ENCODE peak calls at places on chromosomes 12 and 14, in ten cellular contexts. A is fibroblast of lung, T is GM12865, V is gastrocnemius medialis, R is IMR-90, L is natural killer cell, Z is AG09309, S is left lung, P is GM10248, N is AG10803. Y is an unnamed sample.

GRCh38 chr12:75137896-75138295 is 71.7 kb downstream of the KCNC2 start:
- DNase-seq in T (no peak), A (peak), P (no peak), L (no peak), Z (no peak), R (peak), V (no peak), S (no peak), N (no peak), Y (no peak)

GRCh38 chr12:66176525-66176924 is 6.7 kb upstream of the TMBIM4 start:
- DNase-seq in R (peak), V (no peak), P (no peak), N (no peak), S (no peak), T (no peak), Z (no peak), L (no peak), A (no peak), Y (no peak)

GRCh38 chr12:123242083-123242904 is 9.1 kb downstream of the MTRFR start:
- DNase-seq in T (no peak), R (peak), Z (no peak), A (no peak), S (no peak), N (no peak), V (no peak), L (no peak), P (no peak), Y (no peak)

GRCh38 chr12:121388421-121388981 is 11.4 kb upstream of the RNF34 start:
- DNase-seq in A (peak), V (no peak), P (no peak), Z (peak), R (peak), L (no peak), S (no peak), T (no peak), N (peak), Y (no peak)

GRCh38 chr12:75783093-75783877 is 248.3 kb downstream of the PHLDA1 start:
- DNase-seq in P (no peak), S (no peak), Z (no peak), N (no peak), T (no peak), V (peak), R (peak), L (no peak), A (peak), Y (no peak)

GRCh38 chr14:74567219-74567618 is 44.8 kb downstream of the LTBP2 start:
- DNase-seq in Z (no peak), S (no peak), P (no peak), R (no peak), N (no peak), A (no peak), V (no peak), L (no peak), T (no peak), Y (no peak)

GRCh38 chr14:34713681-34714319 is 593 bp downstream of the CFL2 start:
- DNase-seq in T (peak), V (peak), N (peak), A (peak), R (peak), P (peak), L (no peak), Z (no peak), S (no peak), Y (peak)

GRCh38 chr14:23569443-23570151 is 2.0 kb upstream of the AP1G2 start:
- DNase-seq in T (peak), S (peak), V (no peak), P (no peak), R (no peak), A (no peak), L (no peak), N (no peak), Z (no peak), Y (no peak)

GRCh38 chr14:100816286-100816949 is 9.5 kb upstream of the MEG3 start:
- DNase-seq in V (no peak), R (no peak), A (no peak), T (no peak), P (no peak), L (no peak), N (no peak), S (no peak), Z (no peak), Y (no peak)

GRCh38 chr14:100423421-100424010 is 100.4 kb downstream of the SLC25A47 start:
- DNase-seq in P (no peak), Z (no peak), S (no peak), V (no peak), L (no peak), A (no peak), N (no peak), T (no peak), R (no peak), Y (no peak)

GRCh38 chr12:120292411-120292660 is 633 bp upstream of the RNU4-2 start:
- DNase-seq in R (no peak), Z (no peak), T (no peak), L (no peak), V (no peak), N (no peak), A (no peak), S (no peak), P (no peak), Y (no peak)

GRCh38 chr14:61620130-61620946 is 75.0 kb upstream of the HIF1A start:
- DNase-seq in T (peak), L (no peak), R (peak), S (no peak), N (peak), V (no peak), P (no peak), Z (peak), A (peak), Y (no peak)

GRCh38 chr14:21978184-21978998 is 304.8 kb upstream of the OR4E1 start:
- DNase-seq in N (peak), Z (no peak), S (no peak), P (peak), R (peak), T (peak), A (peak), V (no peak), L (peak), Y (no peak)

GRCh38 chr12:46005151-46005797 is 14.9 kb upstream of the SCAF11 start:
- DNase-seq in V (no peak), N (peak), T (no peak), S (no peak), P (no peak), A (peak), Z (no peak), L (no peak), R (peak), Y (no peak)
- TF ChIP-seq CTCF in V (no peak), N (peak), T (no peak), S (peak), P (peak), A (peak), Z (peak), L (peak), R (peak), Y (no peak)

DNA sequence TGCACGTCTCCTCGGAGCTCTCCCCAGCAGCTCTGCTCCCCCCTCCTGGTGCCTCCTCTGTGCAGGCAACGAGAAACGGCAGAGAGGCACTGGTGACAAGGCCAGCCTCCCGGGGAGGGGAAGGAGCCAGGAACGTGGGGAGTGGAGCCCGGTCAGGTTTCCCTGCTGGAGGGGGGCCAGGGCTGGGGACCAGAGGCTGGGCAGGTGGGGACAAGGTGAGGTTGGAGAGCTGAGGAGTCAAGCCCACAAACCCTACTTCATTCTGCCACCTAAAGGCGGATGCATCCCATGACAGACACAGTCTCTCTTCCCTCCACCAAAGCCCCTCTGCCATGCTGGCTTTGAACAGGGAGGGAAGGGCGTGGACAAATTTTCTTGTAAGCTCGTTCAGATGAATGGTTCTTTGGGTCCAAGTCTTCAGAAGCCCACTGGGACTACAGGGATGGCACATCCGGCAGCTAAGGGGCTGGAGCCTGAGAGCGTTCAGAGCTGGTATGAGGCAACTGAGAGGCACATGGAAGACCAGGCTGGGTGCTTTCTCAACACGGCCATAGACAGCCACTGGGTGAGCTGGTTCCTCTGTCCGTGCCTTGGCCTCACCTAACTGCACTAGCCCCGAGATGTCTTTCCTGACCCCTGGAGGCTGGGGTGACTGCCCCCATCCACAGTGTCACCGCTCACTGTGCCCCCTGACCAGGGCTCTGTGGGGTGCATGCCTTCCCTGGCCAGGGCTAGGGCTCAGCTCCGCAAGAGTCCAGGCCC is 105.9 kb downstream of the RBM19 start:
- DNase-seq in P (no peak), A (no peak), T (no peak), N (no peak), V (no peak), Z (no peak), R (no peak), L (no peak), S (no peak), Y (no peak)
- TF ChIP-seq CTCF in P (no peak), A (no peak), T (no peak), N (no peak), V (no peak), Z (no peak), R (no peak), L (no peak), S (no peak), Y (no peak)

GRCh38 chr14:102215522-102216250 is 76.0 kb downstream of the WDR20 start:
- DNase-seq in P (no peak), N (no peak), S (no peak), T (no peak), A (no peak), Z (no peak), L (no peak), R (peak), V (no peak), Y (no peak)

GRCh38 chr14:102212845-102213244 is 73.1 kb downstream of the WDR20 start:
- DNase-seq in A (no peak), V (no peak), L (no peak), N (no peak), Z (no peak), P (no peak), T (no peak), R (no peak), S (no peak), Y (no peak)

GRCh38 chr14:102215071-102215470 is 75.4 kb downstream of the WDR20 start:
- DNase-seq in P (no peak), R (peak), L (no peak), A (peak), Z (peak), S (no peak), N (peak), T (no peak), V (peak), Y (no peak)

GRCh38 chr14:102213470-102213869 is 73.8 kb downstream of the WDR20 start:
- DNase-seq in T (no peak), N (no peak), A (no peak), P (no peak), R (no peak), S (no peak), V (no peak), L (no peak), Z (no peak), Y (no peak)

DNA sequence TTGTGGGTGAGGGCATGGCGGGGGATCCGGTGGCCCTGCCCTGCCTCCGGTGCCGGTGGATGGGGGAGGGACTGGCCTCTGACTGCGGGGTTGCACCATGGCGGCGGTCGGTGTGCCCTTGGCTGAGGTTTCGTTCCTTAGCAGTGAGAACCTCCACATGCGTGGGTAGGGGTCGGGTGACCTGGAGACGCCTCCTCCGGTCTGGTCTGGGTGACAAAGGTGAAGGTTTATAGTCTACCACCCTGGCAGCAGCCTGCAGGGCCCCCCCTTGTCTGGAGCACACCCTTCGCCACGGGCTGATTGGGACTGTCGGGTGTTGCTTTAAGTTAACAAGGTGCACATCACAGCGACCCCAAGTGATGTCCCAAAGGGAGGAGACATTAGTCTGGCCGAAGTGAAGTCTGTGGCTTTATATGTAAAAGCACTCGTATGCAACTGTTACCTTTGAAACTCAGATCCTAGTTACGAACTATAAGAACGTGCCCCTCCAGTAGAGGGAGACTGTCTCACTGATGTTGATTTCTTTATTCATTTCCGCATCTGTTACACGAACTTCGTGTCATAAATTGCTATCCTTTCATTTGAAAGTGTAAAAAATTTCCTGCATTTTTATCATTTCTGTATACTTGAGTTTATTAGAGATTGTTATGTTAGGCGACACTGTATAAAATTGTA is 74.4 kb downstream of the WDR20 start:
- DNase-seq in S (peak), T (no peak), L (no peak), A (no peak), N (no peak), V (no peak), Z (no peak), P (peak), R (no peak), Y (no peak)
- TF ChIP-seq CTCF in S (no peak), T (no peak), L (no peak), A (peak), N (no peak), V (no peak), Z (no peak), P (no peak), R (peak), Y (no peak)

GRCh38 chr14:69056389-69056788 is 77.3 kb upstream of the ACTN1 start:
- DNase-seq in L (no peak), N (peak), A (peak), R (peak), Z (no peak), T (no peak), V (no peak), S (no peak), P (no peak), Y (no peak)
- TF ChIP-seq CTCF in L (no peak), N (peak), A (no peak), R (peak), Z (no peak), T (no peak), V (no peak), S (no peak), P (no peak), Y (no peak)

GRCh38 chr14:96056509-96057422 is 17.6 kb downstream of the C14orf132 start:
- DNase-seq in Z (no peak), A (no peak), N (no peak), T (no peak), R (no peak), S (no peak), L (no peak), P (no peak), V (no peak), Y (no peak)
- TF ChIP-seq CTCF in Z (no peak), A (no peak), N (no peak), T (peak), R (no peak), S (no peak), L (no peak), P (peak), V (no peak), Y (no peak)